ENCODE peak calls at places on chromosomes 4 and X, in seven cellular contexts. B is Ammon's horn; R is activated naive CD4-positive, alpha-beta T cell treated with anti-CD3 and anti-CD28 coated beads, Interleukin-2, amount 50 U/mL, for 72 hours; P is CD8-positive, alpha-beta memory T cell; V is esophagus squamous epithelium; C is NCI-H1417; F is amniotic stem cell. Q is an unnamed sample.

GRCh38 chr4:180827193-180827592 is 1416.0 kb upstream of the TENM3 start:
- DNase-seq in B (peak), R (no peak), P (no peak), V (no peak), C (peak), F (no peak), Q (peak)

GRCh38 chr4:114598191-114599121 is at the start of gene UGT8:
- DNase-seq in B (peak), R (no peak), P (peak), V (peak), C (peak), F (no peak), Q (no peak)

GRCh38 chr4:150782921-150783320 is 201.0 kb downstream of the MAB21L2 start:
- DNase-seq in B (peak), R (no peak), P (no peak), V (no peak), C (no peak), F (no peak), Q (no peak)

GRCh38 chr4:182175788-182176519 is 67.2 kb upstream of the TENM3 start:
- DNase-seq in B (no peak), R (no peak), P (no peak), V (no peak), C (no peak), F (no peak), Q (no peak)

GRCh38 chr4:141567326-141567915 is 69.0 kb upstream of the IL15 start:
- DNase-seq in B (no peak), R (no peak), P (no peak), V (no peak), C (no peak), F (no peak), Q (no peak)

GRCh38 chr4:41990383-41991111 is at the start of gene SLC30A9:
- DNase-seq in B (peak), R (peak), P (peak), V (peak), C (peak), F (peak), Q (peak)

GRCh38 chrX:43557792-43558191 is 98.3 kb upstream of the MAOA start:
- DNase-seq in B (peak), R (no peak), P (peak), V (no peak), C (peak), F (peak), Q (peak)

GRCh38 chrX:121958886-121959285 is 911.5 kb downstream of the GLUD2 start:
- DNase-seq in B (no peak), R (no peak), P (no peak), V (no peak), C (no peak), F (no peak), Q (no peak)

GRCh38 chr4:4685810-4686209 is 144.0 kb upstream of the STX18 start:
- DNase-seq in B (no peak), R (no peak), P (no peak), V (no peak), C (no peak), F (no peak), Q (no peak)

GRCh38 chr4:164402554-164402953 is 351.4 kb upstream of the SMIM31 start:
- DNase-seq in B (no peak), R (no peak), P (no peak), V (no peak), C (no peak), F (no peak), Q (no peak)

GRCh38 chrX:13102636-13103035 is 58.2 kb upstream of the FAM9C start:
- DNase-seq in B (no peak), R (no peak), P (no peak), V (no peak), C (no peak), F (no peak), Q (no peak)

GRCh38 chr4:24775209-24775608 is 20.2 kb upstream of the SOD3 start:
- DNase-seq in B (no peak), R (no peak), P (no peak), V (no peak), C (no peak), F (no peak), Q (no peak)

GRCh38 chr4:2433609-2434350 is 15.0 kb downstream of the CFAP99 start:
- DNase-seq in B (peak), R (no peak), P (no peak), V (no peak), C (no peak), F (no peak), Q (no peak)

Q was measured in trophoblast cell.